ENCODE peak calls at places on chromosomes 13 and 19, in seven cellular contexts. F, O, P, M, H, N and B are unnamed samples.
A peak's percentile ranks its signal among the peaks of the same experiment; 100 is the strongest.

GRCh38 chr13:98476538-98476966 is 100.4 kb downstream of the STK24 start:
- DNase-seq in F (peak; percentile 88), O (peak; percentile 74), P (no peak), M (peak; percentile 86), H (peak; percentile 72), N (peak; percentile 82), B (peak; percentile 90)

GRCh38 chr13:114319441-114319871 is 5.2 kb downstream of the CHAMP1 start:
- DNase-seq in F (peak; percentile 88), O (no peak), P (no peak), M (no peak), H (peak; percentile 48), N (peak; percentile 58), B (no peak)

GRCh38 chr13:40379794-40380608 is 286.4 kb downstream of the FOXO1 start:
- DNase-seq in F (no peak), O (no peak), P (no peak), M (no peak), H (no peak), N (no peak), B (no peak)

GRCh38 chr19:49689133-49690072 is at the start of gene ADM5:
- DNase-seq in F (no peak), O (peak; percentile 70), P (peak; percentile 54), M (no peak), H (no peak), N (peak; percentile 20), B (no peak)

GRCh38 chr13:50366488-50367174 is 351.4 kb downstream of the KCNRG start:
- DNase-seq in F (no peak), O (no peak), P (no peak), M (no peak), H (no peak), N (no peak), B (no peak)

GRCh38 chr13:76455960-76456359 is 430.2 kb downstream of the KCTD12 start:
- DNase-seq in F (peak; percentile 63), O (no peak), P (no peak), M (no peak), H (peak; percentile 48), N (peak; percentile 33), B (no peak)

GRCh38 chr19:7751157-7751783 is 3.9 kb upstream of the CD209 start:
- DNase-seq in F (peak; percentile 18), O (no peak), P (no peak), M (no peak), H (no peak), N (no peak), B (no peak)

GRCh38 chr19:19343762-19344161 is 23.1 kb downstream of the MAU2 start:
- DNase-seq in F (no peak), O (no peak), P (no peak), M (no peak), H (no peak), N (no peak), B (no peak)

GRCh38 chr19:40831502-40832430 is 18.5 kb downstream of the CYP2A6 start:
- DNase-seq in F (peak; percentile 99), O (peak; percentile 55), P (no peak), M (no peak), H (peak; percentile 93), N (peak; percentile 98), B (no peak)

GRCh38 chr13:113074401-113074800 is 31.2 kb upstream of the F7 start:
- DNase-seq in F (no peak), O (no peak), P (peak; percentile 6), M (no peak), H (no peak), N (no peak), B (no peak)

GRCh38 chr19:6481541-6482342 is at the start of gene DENND1C:
- DNase-seq in F (no peak), O (peak; percentile 66), P (peak; percentile 31), M (peak; percentile 55), H (no peak), N (peak; percentile 23), B (peak; percentile 67)
- H3K4me3 ChIP-seq in F (no peak within 1 kb of the TSS), O (peak within 1 kb of the TSS; percentile 25), P (peak within 1 kb of the TSS; percentile 6), M (peak within 1 kb of the TSS; percentile 74), H (no peak within 1 kb of the TSS), N (no peak within 1 kb of the TSS), B (peak within 1 kb of the TSS; percentile 88)

DNA sequence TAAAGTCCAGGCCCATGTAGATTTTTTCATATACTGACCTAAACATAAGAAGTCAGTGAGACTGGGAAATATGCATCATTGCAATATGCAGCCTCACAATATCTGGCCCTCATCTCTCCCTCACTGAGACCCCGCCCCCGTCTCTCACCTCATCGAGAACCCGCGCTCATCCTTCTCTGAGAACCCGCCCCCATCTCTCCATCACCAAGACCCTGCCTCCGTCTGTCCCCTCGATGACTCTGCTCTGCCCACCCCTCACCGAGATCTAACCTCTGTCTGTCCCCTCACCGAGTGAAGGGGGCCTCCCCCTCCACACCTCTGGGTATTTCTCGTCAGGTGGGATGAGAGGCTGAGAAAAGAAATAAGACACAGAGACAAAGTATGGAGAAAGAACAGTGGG is 20.5 kb upstream of the ZNF846 start:
- DNase-seq in F (no peak), O (no peak), P (no peak), M (no peak), H (no peak), N (no peak), B (no peak)
- H3K4me3 ChIP-seq in F (no peak overlapping the region), O (no peak overlapping the region), P (no peak overlapping the region), M (no peak overlapping the region), H (no peak overlapping the region), N (no peak overlapping the region), B (no peak overlapping the region)

DNA sequence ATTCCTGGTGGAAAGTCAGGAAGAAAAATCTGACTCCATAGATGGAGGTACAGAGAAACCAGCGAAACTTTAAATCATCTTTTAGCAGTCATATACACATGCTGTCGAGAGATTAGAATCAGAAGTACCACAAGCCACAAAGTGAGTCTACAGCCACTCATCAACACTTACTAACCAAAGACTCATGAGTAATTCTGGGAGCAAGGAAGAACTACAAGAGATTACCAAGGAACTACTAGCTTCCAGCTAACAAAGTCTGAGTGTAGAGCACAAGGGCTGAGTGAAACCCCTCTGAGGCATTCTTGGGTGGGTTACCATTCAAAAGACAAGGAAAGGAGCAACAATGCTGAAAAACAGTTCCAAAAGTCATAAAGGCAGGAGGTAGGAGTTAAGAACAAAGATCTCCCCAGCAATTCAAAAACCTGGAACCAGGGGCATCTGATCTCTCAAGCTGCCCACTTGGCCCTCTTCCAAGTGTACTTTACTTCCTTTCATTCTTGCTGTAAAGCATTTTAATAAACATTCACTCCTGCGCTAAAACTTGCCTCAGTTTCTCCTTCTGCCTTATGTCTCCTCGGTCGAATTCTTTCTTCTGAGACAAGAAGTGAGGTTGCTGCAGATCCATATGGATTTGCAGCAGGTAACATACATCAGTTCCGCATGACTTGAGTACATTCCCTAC is 13.0 kb downstream of the RBM26 start:
- DNase-seq in F (peak; percentile 75), O (no peak), P (no peak), M (no peak), H (no peak), N (peak; percentile 50), B (peak; percentile 61)
- H3K4me3 ChIP-seq in F (no peak overlapping the region), O (no peak overlapping the region), P (no peak overlapping the region), M (no peak overlapping the region), H (no peak overlapping the region), N (no peak overlapping the region), B (no peak overlapping the region)

GRCh38 chr13:110233682-110234280 is 73.2 kb downstream of the COL4A1 start:
- DNase-seq in F (peak; percentile 62), O (no peak), P (no peak), M (no peak), H (no peak), N (no peak), B (no peak)
- H3K4me3 ChIP-seq in F (peak overlapping the region; percentile 33), O (no peak overlapping the region), P (peak overlapping the region; percentile 14), M (no peak overlapping the region), H (no peak overlapping the region), N (no peak overlapping the region), B (no peak overlapping the region)

GRCh38 chr13:29846475-29847256 is 3.8 kb downstream of the UBL3 start:
- DNase-seq in F (no peak), O (no peak), P (no peak), M (no peak), H (no peak), N (no peak), B (no peak)
- H3K4me3 ChIP-seq in F (peak overlapping the region; percentile 52), O (peak overlapping the region; percentile 90), P (peak overlapping the region; percentile 89), M (no peak overlapping the region), H (peak overlapping the region; percentile 67), N (peak overlapping the region; percentile 97), B (no peak overlapping the region)

GRCh38 chr13:46899801-46900200 is 2.9 kb upstream of the HTR2A start:
- DNase-seq in F (no peak), O (no peak), P (no peak), M (no peak), H (no peak), N (no peak), B (no peak)

GRCh38 chr13:46896346-46897138 is at the start of gene HTR2A:
- DNase-seq in F (peak; percentile 48), O (no peak), P (no peak), M (no peak), H (no peak), N (peak; percentile 58), B (no peak)

GRCh38 chr13:46894534-46894906 is 2.3 kb downstream of the HTR2A start:
- DNase-seq in F (peak; percentile 60), O (no peak), P (no peak), M (no peak), H (no peak), N (peak; percentile 15), B (no peak)

GRCh38 chr13:46893221-46893620 is 3.6 kb downstream of the HTR2A start:
- DNase-seq in F (no peak), O (no peak), P (no peak), M (no peak), H (no peak), N (no peak), B (no peak)

DNA sequence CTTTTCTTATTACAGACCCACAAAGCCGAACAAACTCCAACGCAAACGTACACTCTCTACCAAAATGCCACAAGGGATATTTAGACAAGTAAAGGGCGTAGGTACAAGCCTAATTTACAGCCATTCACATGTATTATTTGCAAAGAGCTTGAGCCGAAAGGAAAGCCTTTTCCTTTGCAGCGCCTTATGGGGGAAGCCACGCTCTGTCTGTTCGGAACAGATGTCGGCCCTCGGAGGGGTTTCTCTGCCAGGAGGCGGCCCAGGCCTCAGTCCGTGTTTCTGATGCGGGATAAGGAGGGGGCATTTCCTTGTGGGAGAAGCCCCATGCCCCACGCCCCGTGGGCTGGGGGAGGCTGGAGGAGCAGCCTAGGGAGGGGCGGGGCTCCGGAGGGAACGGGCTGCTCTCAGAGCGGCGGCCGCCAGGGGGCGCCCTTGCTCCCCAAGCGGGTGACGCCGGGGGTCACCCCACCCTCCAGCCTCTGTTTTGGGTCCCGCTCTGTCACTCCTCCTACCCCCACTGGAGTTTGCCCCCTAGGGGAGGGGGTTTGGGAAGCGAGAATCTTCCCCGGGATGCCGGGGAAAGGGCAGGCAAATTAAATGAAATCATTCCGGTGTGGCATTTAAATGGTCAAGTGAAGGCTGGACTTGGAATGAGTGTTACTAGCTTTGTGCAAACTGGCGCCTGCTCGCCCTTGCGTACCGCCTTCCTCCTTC is 2.9 kb downstream of the HTR2A start:
- DNase-seq in F (peak; percentile 55), O (peak; percentile 66), P (peak; percentile 73), M (peak; percentile 26), H (no peak), N (peak; percentile 65), B (no peak)
- H3K4me3 ChIP-seq in F (peak overlapping the region; percentile 63), O (peak overlapping the region; percentile 46), P (peak overlapping the region; percentile 62), M (peak overlapping the region; percentile 74), H (peak overlapping the region; percentile 65), N (peak overlapping the region; percentile 40), B (no peak overlapping the region)